ENCODE peak calls at places on chromosome 18, in nine cellular contexts. One of them, this sample, is unnamed.

GRCh38 chr18:68152770-68153169 is 562.1 kb downstream of the TMX3 start:
- DNase-seq in T-helper 22 cell: no peak
- DNase-seq in left ventricle myocardium inferior: no peak
- DNase-seq in GDM1: peak
- DNase-seq in colonic mucosa: no peak
- DNase-seq in germinal center: no peak
- DNase-seq in GM13976: no peak
- DNase-seq in T-helper 1 cell: no peak
- DNase-seq in NCI-H2081: no peak
- DNase-seq in this sample: no peak

GRCh38 chr18:22093731-22094374 is 75.5 kb upstream of the GATA6 start:
- DNase-seq in left ventricle myocardium inferior: no peak
- DNase-seq in germinal center: no peak
- DNase-seq in GDM1: no peak
- DNase-seq in T-helper 22 cell: no peak
- DNase-seq in T-helper 1 cell: no peak
- DNase-seq in GM13976: no peak
- DNase-seq in colonic mucosa: no peak
- DNase-seq in NCI-H2081: no peak
- DNase-seq in this sample: no peak

GRCh38 chr18:27583021-27583420 is 397.9 kb upstream of the CHST9 start:
- DNase-seq in T-helper 1 cell: no peak
- DNase-seq in germinal center: no peak
- DNase-seq in left ventricle myocardium inferior: no peak
- DNase-seq in GM13976: no peak
- DNase-seq in colonic mucosa: no peak
- DNase-seq in GDM1: no peak
- DNase-seq in T-helper 22 cell: no peak
- DNase-seq in NCI-H2081: no peak
- DNase-seq in this sample: no peak

GRCh38 chr18:63956755-63957154 is 7.7 kb downstream of the HMSD start:
- DNase-seq in NCI-H2081: no peak
- DNase-seq in germinal center: no peak
- DNase-seq in T-helper 1 cell: no peak
- DNase-seq in colonic mucosa: no peak
- DNase-seq in GDM1: no peak
- DNase-seq in left ventricle myocardium inferior: no peak
- DNase-seq in GM13976: no peak
- DNase-seq in T-helper 22 cell: no peak
- DNase-seq in this sample: no peak

GRCh38 chr18:79139206-79139605 is 70.0 kb downstream of the ATP9B start:
- DNase-seq in T-helper 22 cell: peak
- DNase-seq in GM13976: no peak
- DNase-seq in NCI-H2081: no peak
- DNase-seq in colonic mucosa: no peak
- DNase-seq in GDM1: no peak
- DNase-seq in left ventricle myocardium inferior: no peak
- DNase-seq in T-helper 1 cell: peak
- DNase-seq in germinal center: no peak
- DNase-seq in this sample: peak

GRCh38 chr18:61496374-61496773 is 163.1 kb downstream of the CDH20 start:
- DNase-seq in T-helper 1 cell: no peak
- DNase-seq in GM13976: no peak
- DNase-seq in NCI-H2081: no peak
- DNase-seq in germinal center: no peak
- DNase-seq in left ventricle myocardium inferior: no peak
- DNase-seq in GDM1: no peak
- DNase-seq in T-helper 22 cell: no peak
- DNase-seq in colonic mucosa: no peak
- DNase-seq in this sample: no peak

GRCh38 chr18:61606759-61607158 is 273.5 kb downstream of the CDH20 start:
- DNase-seq in T-helper 22 cell: no peak
- DNase-seq in colonic mucosa: peak
- DNase-seq in GM13976: no peak
- DNase-seq in GDM1: peak
- DNase-seq in germinal center: no peak
- DNase-seq in T-helper 1 cell: no peak
- DNase-seq in left ventricle myocardium inferior: peak
- DNase-seq in NCI-H2081: no peak
- DNase-seq in this sample: no peak

GRCh38 chr18:34709631-34710429 is at the start of gene DTNA:
- DNase-seq in GM13976: no peak
- DNase-seq in NCI-H2081: peak
- DNase-seq in T-helper 22 cell: no peak
- DNase-seq in germinal center: no peak
- DNase-seq in T-helper 1 cell: no peak
- DNase-seq in colonic mucosa: no peak
- DNase-seq in left ventricle myocardium inferior: no peak
- DNase-seq in GDM1: no peak
- DNase-seq in this sample: no peak

GRCh38 chr18:59546164-59546563 is 151.1 kb downstream of the CCBE1 start:
- DNase-seq in colonic mucosa: no peak
- DNase-seq in germinal center: no peak
- DNase-seq in NCI-H2081: no peak
- DNase-seq in GDM1: no peak
- DNase-seq in left ventricle myocardium inferior: no peak
- DNase-seq in T-helper 1 cell: no peak
- DNase-seq in T-helper 22 cell: no peak
- DNase-seq in GM13976: no peak
- DNase-seq in this sample: no peak

GRCh38 chr18:68414407-68414806 is 300.5 kb downstream of the TMX3 start:
- DNase-seq in germinal center: no peak
- DNase-seq in T-helper 22 cell: no peak
- DNase-seq in GM13976: no peak
- DNase-seq in colonic mucosa: no peak
- DNase-seq in NCI-H2081: no peak
- DNase-seq in left ventricle myocardium inferior: no peak
- DNase-seq in T-helper 1 cell: no peak
- DNase-seq in GDM1: no peak
- DNase-seq in this sample: no peak

GRCh38 chr18:6666286-6666685 is 63.2 kb upstream of the ARHGAP28 start:
- DNase-seq in T-helper 1 cell: no peak
- DNase-seq in GM13976: no peak
- DNase-seq in colonic mucosa: no peak
- DNase-seq in germinal center: no peak
- DNase-seq in left ventricle myocardium inferior: no peak
- DNase-seq in T-helper 22 cell: no peak
- DNase-seq in GDM1: no peak
- DNase-seq in NCI-H2081: no peak
- DNase-seq in this sample: no peak

GRCh38 chr18:11668441-11669169 is 20.5 kb upstream of the GNAL start:
- DNase-seq in left ventricle myocardium inferior: no peak
- DNase-seq in GM13976: no peak
- DNase-seq in T-helper 22 cell: no peak
- DNase-seq in colonic mucosa: no peak
- DNase-seq in T-helper 1 cell: no peak
- DNase-seq in NCI-H2081: no peak
- DNase-seq in GDM1: no peak
- DNase-seq in germinal center: no peak
- DNase-seq in this sample: no peak

GRCh38 chr18:47772374-47773248 is 157.8 kb downstream of the SMAD2 start:
- DNase-seq in NCI-H2081: peak
- DNase-seq in T-helper 22 cell: no peak
- DNase-seq in GM13976: peak
- DNase-seq in left ventricle myocardium inferior: peak
- DNase-seq in colonic mucosa: peak
- DNase-seq in T-helper 1 cell: peak
- DNase-seq in germinal center: peak
- DNase-seq in GDM1: peak
- DNase-seq in this sample: no peak

This sample was measured in effector memory CD4-positive, alpha-beta T cell.